ENCODE peak calls at places on chromosomes 13 and 19, in ten cellular contexts. S, D, O, U, N, F, L, Q, B and Y are unnamed samples.
A peak's percentile ranks its signal among the peaks of the same experiment; 100 is the strongest.

GRCh38 chr19:37346091-37346490 is 24.8 kb upstream of the ZNF527 start:
- DNase-seq in L (no peak), Q (no peak), U (no peak), O (no peak), B (no peak), D (no peak), N (no peak), F (no peak), S (no peak), Y (no peak)

GRCh38 chr13:45779901-45780300 is 71.7 kb downstream of the SIAH3 start:
- DNase-seq in N (no peak), O (no peak), L (no peak), Q (peak; percentile 7), U (no peak), F (no peak), D (no peak), B (no peak), S (no peak), Y (no peak)

GRCh38 chr13:43307921-43308433 is 284.6 kb downstream of the DNAJC15 start:
- DNase-seq in F (peak; percentile 76), D (peak; percentile 67), Q (peak; percentile 94), S (no peak), U (peak; percentile 80), L (peak; percentile 83), B (peak; percentile 76), N (peak; percentile 65), O (peak; percentile 93), Y (peak; percentile 72)

GRCh38 chr13:49791214-49791752 is 1.2 kb downstream of the KPNA3 start:
- DNase-seq in O (peak; percentile 41), U (no peak), D (peak; percentile 58), L (no peak), S (peak; percentile 51), N (no peak), B (no peak), Q (no peak), F (no peak), Y (no peak)

GRCh38 chr19:45779231-45780145 is 2.8 kb downstream of the DMPK start:
- DNase-seq in U (peak; percentile 81), Q (peak; percentile 97), D (peak; percentile 98), O (peak; percentile 58), L (peak; percentile 77), N (peak; percentile 98), S (peak; percentile 97), B (peak; percentile 97), F (no peak), Y (no peak)

GRCh38 chr13:34044660-34045080 is 226.7 kb downstream of the RFC3 start:
- DNase-seq in Q (no peak), U (no peak), D (no peak), S (no peak), N (no peak), F (no peak), L (no peak), B (no peak), O (peak; percentile 73), Y (peak; percentile 49)

GRCh38 chr13:99468971-99469545 is 32.2 kb upstream of the TM9SF2 start:
- DNase-seq in O (peak; percentile 15), S (peak; percentile 28), D (no peak), F (no peak), U (no peak), B (no peak), L (no peak), N (no peak), Q (no peak), Y (no peak)

GRCh38 chr13:43686557-43686956 is 100.2 kb downstream of the ENOX1 start:
- DNase-seq in U (peak; percentile 27), D (no peak), Q (no peak), B (no peak), N (no peak), O (peak; percentile 98), F (peak; percentile 45), L (peak; percentile 72), S (no peak), Y (peak; percentile 53)

GRCh38 chr13:109746364-109746763 is 40.0 kb downstream of the IRS2 start:
- DNase-seq in Q (no peak), O (no peak), D (no peak), S (no peak), L (no peak), U (no peak), F (no peak), B (no peak), N (no peak), Y (no peak)

GRCh38 chr13:109749365-109749764 is 37.0 kb downstream of the IRS2 start:
- DNase-seq in L (no peak), O (no peak), Q (no peak), U (no peak), S (no peak), N (no peak), F (no peak), B (no peak), D (no peak), Y (no peak)

GRCh38 chr13:109748677-109749076 is 37.7 kb downstream of the IRS2 start:
- DNase-seq in O (no peak), F (no peak), N (no peak), D (no peak), U (no peak), L (no peak), Q (no peak), S (no peak), B (no peak), Y (no peak)

GRCh38 chr13:109745702-109746101 is 40.7 kb downstream of the IRS2 start:
- DNase-seq in B (no peak), N (no peak), F (no peak), S (no peak), L (no peak), O (no peak), U (no peak), D (no peak), Q (no peak), Y (no peak)

DNA sequence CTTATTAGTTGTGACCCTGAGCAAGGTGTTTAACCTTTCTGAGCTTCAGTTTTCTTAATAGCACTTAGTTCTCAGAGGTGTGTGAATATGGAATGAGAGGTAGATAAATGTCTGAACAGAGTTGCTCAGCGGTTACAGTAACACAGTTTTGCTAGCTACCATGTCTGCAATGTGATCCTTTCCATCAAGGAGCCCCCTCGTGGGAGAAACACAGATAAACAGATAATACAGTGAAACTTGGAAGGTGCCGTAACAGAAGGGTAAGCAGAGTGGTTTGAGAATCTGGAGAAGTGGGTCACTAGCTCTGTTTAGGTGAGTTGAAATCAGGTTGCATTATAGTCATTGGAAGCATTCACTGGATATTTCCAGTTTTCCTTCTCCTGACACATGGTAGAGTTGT is 38.9 kb downstream of the IRS2 start:
- DNase-seq in U (no peak), S (no peak), B (no peak), D (no peak), N (no peak), Q (no peak), O (no peak), F (no peak), L (no peak), Y (no peak)
- TF ChIP-seq CTCF in U (no peak), S (peak; percentile 23), B (no peak), D (no peak), N (no peak), Q (no peak), O (no peak), F (no peak), L (no peak), Y (peak; percentile 23)

GRCh38 chr13:108496364-108497215 is 132.8 kb upstream of the MYO16 start:
- DNase-seq in L (no peak), D (no peak), B (no peak), N (no peak), Q (no peak), O (peak; percentile 19), F (no peak), S (peak; percentile 44), U (no peak), Y (no peak)

GRCh38 chr13:108495686-108496363 is 133.6 kb upstream of the MYO16 start:
- DNase-seq in S (peak; percentile 64), Q (no peak), F (no peak), B (peak; percentile 64), N (no peak), U (no peak), O (peak; percentile 25), L (no peak), D (no peak), Y (no peak)

DNA sequence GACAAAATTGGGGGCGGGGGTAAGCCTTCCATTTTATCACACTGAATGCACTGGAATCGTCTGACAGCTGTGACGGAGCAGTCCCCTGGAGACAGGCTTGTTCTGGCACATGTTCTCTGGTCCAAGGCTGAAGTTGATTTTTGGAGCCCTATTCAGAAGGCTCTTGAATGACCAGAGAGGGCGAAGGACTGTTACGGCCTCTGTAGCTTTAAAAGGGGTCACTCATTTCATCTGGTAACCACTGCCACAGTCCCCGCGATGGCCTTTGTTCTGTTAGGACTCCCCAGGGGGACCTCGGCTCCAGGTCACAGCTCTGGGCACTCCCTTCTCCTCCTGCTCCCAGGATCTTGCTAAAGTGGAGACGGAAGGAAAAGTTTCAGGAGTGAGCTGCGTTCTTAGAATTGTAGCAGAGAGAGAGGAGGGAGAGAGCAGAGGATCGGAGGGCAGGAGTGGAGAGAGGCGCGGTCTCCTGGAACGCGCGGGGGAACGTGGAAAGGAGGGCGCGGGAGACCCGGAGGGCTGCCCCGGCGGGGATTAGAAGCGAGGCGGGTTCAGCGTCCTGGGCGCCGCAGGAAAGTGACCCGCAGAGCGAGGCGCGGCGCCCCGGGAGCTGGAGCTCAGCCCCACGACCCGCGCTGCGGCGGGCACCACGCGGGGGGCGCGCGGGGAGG is 134.3 kb upstream of the MYO16 start:
- DNase-seq in S (peak; percentile 41), D (no peak), F (no peak), N (no peak), Q (no peak), O (peak; percentile 18), L (no peak), B (no peak), U (no peak), Y (no peak)
- H3K4me3 ChIP-seq in S (peak overlapping the region; percentile 85), D (no peak overlapping the region), F (peak overlapping the region; percentile 40), N (peak overlapping the region; percentile 24), Q (no peak overlapping the region), O (no peak overlapping the region), L (no peak overlapping the region), B (no peak overlapping the region), U (peak overlapping the region; percentile 42), Y (peak overlapping the region; percentile 52)

GRCh38 chr13:105202384-105202783 is 1333.1 kb downstream of the EFNB2 start:
- DNase-seq in F (no peak), Q (no peak), L (no peak), O (peak; percentile 42), B (no peak), N (no peak), S (peak; percentile 78), U (no peak), D (no peak), Y (peak; percentile 41)
- TF ChIP-seq CTCF in F (peak; percentile 62), Q (no peak), L (peak; percentile 44), O (peak; percentile 54), B (no peak), N (no peak), S (peak; percentile 72), U (no peak), D (peak; percentile 28), Y (peak; percentile 84)

GRCh38 chr19:6215701-6216235 is 64.0 kb downstream of the MLLT1 start:
- DNase-seq in B (peak; percentile 54), S (no peak), Q (no peak), F (peak; percentile 42), O (no peak), U (no peak), D (no peak), N (peak; percentile 38), L (no peak), Y (no peak)

GRCh38 chr19:6218497-6219146 is 61.2 kb downstream of the MLLT1 start:
- DNase-seq in L (peak; percentile 84), O (peak; percentile 86), F (peak; percentile 89), D (peak; percentile 93), S (peak; percentile 95), N (peak; percentile 88), Q (peak; percentile 98), U (peak; percentile 92), B (peak; percentile 95), Y (peak; percentile 60)

GRCh38 chr19:6216236-6216995 is 63.4 kb downstream of the MLLT1 start:
- DNase-seq in O (no peak), S (no peak), D (no peak), B (peak; percentile 44), U (peak; percentile 20), Q (no peak), L (no peak), F (peak; percentile 38), N (peak; percentile 41), Y (no peak)

GRCh38 chr19:6217752-6218403 is 61.9 kb downstream of the MLLT1 start:
- DNase-seq in U (no peak), D (no peak), F (peak; percentile 37), B (no peak), S (no peak), Q (no peak), L (no peak), N (no peak), O (no peak), Y (no peak)

DNA sequence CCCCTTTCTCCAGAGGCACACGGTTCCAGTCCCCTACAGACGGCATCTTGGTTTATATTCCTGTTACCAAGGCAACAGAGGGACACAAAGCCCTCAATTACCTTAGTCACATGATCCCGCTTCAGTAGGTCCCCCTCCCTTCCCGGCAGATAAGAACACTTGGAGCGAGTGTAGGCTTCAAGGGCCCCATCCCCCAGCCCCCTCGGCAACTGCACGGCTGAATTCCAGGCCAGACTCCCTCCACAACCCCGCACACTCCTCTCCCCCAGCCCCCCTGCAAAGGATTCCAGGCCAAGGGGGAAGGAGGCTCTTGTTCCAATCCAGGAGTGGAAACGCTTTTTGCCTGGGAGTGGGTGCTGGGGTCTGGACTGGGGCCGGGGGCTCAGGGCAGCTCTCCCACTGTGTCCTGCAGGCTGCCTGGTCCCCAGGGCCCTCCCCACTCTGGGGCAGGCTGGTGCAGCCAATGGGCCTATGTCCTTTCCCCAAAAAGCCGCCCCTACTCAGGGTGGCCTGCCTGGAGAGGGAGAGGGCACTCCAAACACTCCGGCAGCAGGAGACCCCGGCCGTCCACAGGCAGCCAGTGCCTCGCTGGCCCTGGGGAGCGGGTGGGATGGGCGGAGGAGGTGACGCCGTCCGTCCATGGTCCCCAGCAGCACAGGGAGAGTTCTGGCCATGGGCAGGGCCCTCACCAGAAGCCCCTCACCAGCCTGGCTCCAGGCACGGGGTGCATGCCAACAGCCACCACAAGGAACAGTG is 62.6 kb downstream of the MLLT1 start:
- DNase-seq in O (no peak), B (peak; percentile 53), F (peak; percentile 40), U (peak; percentile 41), S (peak; percentile 89), D (no peak), L (no peak), Q (peak; percentile 86), N (no peak), Y (no peak)
- H3K4me3 ChIP-seq in O (no peak overlapping the region), B (no peak overlapping the region), F (no peak overlapping the region), U (no peak overlapping the region), S (no peak overlapping the region), D (no peak overlapping the region), L (no peak overlapping the region), Q (no peak overlapping the region), N (no peak overlapping the region), Y (no peak overlapping the region)